ENCODE peak calls at places on chromosome 20, in eight cellular contexts. One of them, this sample, is unnamed.

GRCh38 chr20:50987493-50988210 is 29.0 kb downstream of the MOCS3 start:
- DNase-seq in GM10248: peak
- DNase-seq in cardiac fibroblast: peak
- DNase-seq in fibroblast of the conjunctiva: peak
- DNase-seq in NCI-H187: peak
- DNase-seq in HCEC 1CT: peak
- DNase-seq in progenitor cell of endocrine pancreas: peak
- DNase-seq in activated CD8-positive, alpha-beta memory T cell treated with anti-CD3 and anti-CD28 coated beads, Interleukin-2, amount 50 U/mL, for 48 hours: peak
- DNase-seq in this sample: peak

GRCh38 chr20:48295445-48295903 is 510.2 kb upstream of the SULF2 start:
- DNase-seq in NCI-H187: no peak
- DNase-seq in cardiac fibroblast: peak
- DNase-seq in GM10248: no peak
- DNase-seq in activated CD8-positive, alpha-beta memory T cell treated with anti-CD3 and anti-CD28 coated beads, Interleukin-2, amount 50 U/mL, for 48 hours: no peak
- DNase-seq in progenitor cell of endocrine pancreas: no peak
- DNase-seq in HCEC 1CT: peak
- DNase-seq in fibroblast of the conjunctiva: peak
- DNase-seq in this sample: peak

GRCh38 chr20:37914672-37915433 is 11.9 kb downstream of the VSTM2L start:
- DNase-seq in fibroblast of the conjunctiva: no peak
- DNase-seq in progenitor cell of endocrine pancreas: peak
- DNase-seq in GM10248: no peak
- DNase-seq in activated CD8-positive, alpha-beta memory T cell treated with anti-CD3 and anti-CD28 coated beads, Interleukin-2, amount 50 U/mL, for 48 hours: no peak
- DNase-seq in HCEC 1CT: no peak
- DNase-seq in cardiac fibroblast: no peak
- DNase-seq in NCI-H187: no peak
- DNase-seq in this sample: no peak

GRCh38 chr20:61668771-61669503 is 396.7 kb downstream of the TAF4 start:
- DNase-seq in progenitor cell of endocrine pancreas: no peak
- DNase-seq in NCI-H187: no peak
- DNase-seq in activated CD8-positive, alpha-beta memory T cell treated with anti-CD3 and anti-CD28 coated beads, Interleukin-2, amount 50 U/mL, for 48 hours: no peak
- DNase-seq in GM10248: no peak
- DNase-seq in cardiac fibroblast: no peak
- DNase-seq in fibroblast of the conjunctiva: no peak
- DNase-seq in HCEC 1CT: no peak
- DNase-seq in this sample: no peak

GRCh38 chr20:47355489-47356219 is 845 bp downstream of the ZMYND8 start:
- DNase-seq in activated CD8-positive, alpha-beta memory T cell treated with anti-CD3 and anti-CD28 coated beads, Interleukin-2, amount 50 U/mL, for 48 hours: peak
- DNase-seq in fibroblast of the conjunctiva: no peak
- DNase-seq in NCI-H187: no peak
- DNase-seq in progenitor cell of endocrine pancreas: no peak
- DNase-seq in GM10248: no peak
- DNase-seq in HCEC 1CT: no peak
- DNase-seq in cardiac fibroblast: no peak
- DNase-seq in this sample: no peak

GRCh38 chr20:56781108-56781739 is 152.1 kb downstream of the TFAP2C start:
- DNase-seq in GM10248: no peak
- DNase-seq in activated CD8-positive, alpha-beta memory T cell treated with anti-CD3 and anti-CD28 coated beads, Interleukin-2, amount 50 U/mL, for 48 hours: no peak
- DNase-seq in cardiac fibroblast: peak
- DNase-seq in HCEC 1CT: no peak
- DNase-seq in progenitor cell of endocrine pancreas: no peak
- DNase-seq in NCI-H187: no peak
- DNase-seq in fibroblast of the conjunctiva: peak
- DNase-seq in this sample: peak

GRCh38 chr20:63155266-63156165 is 60.4 kb downstream of the YTHDF1 start:
- DNase-seq in HCEC 1CT: no peak
- DNase-seq in fibroblast of the conjunctiva: no peak
- DNase-seq in GM10248: no peak
- DNase-seq in activated CD8-positive, alpha-beta memory T cell treated with anti-CD3 and anti-CD28 coated beads, Interleukin-2, amount 50 U/mL, for 48 hours: no peak
- DNase-seq in NCI-H187: no peak
- DNase-seq in cardiac fibroblast: no peak
- DNase-seq in progenitor cell of endocrine pancreas: no peak
- DNase-seq in this sample: no peak

GRCh38 chr20:61986762-61987321 is 78.8 kb downstream of the TAF4 start:
- DNase-seq in progenitor cell of endocrine pancreas: no peak
- DNase-seq in NCI-H187: no peak
- DNase-seq in HCEC 1CT: no peak
- DNase-seq in activated CD8-positive, alpha-beta memory T cell treated with anti-CD3 and anti-CD28 coated beads, Interleukin-2, amount 50 U/mL, for 48 hours: no peak
- DNase-seq in fibroblast of the conjunctiva: no peak
- DNase-seq in cardiac fibroblast: no peak
- DNase-seq in GM10248: no peak
- DNase-seq in this sample: no peak

GRCh38 chr20:64119681-64120341 is 12.4 kb upstream of the NPBWR2 start:
- DNase-seq in activated CD8-positive, alpha-beta memory T cell treated with anti-CD3 and anti-CD28 coated beads, Interleukin-2, amount 50 U/mL, for 48 hours: peak
- DNase-seq in progenitor cell of endocrine pancreas: no peak
- DNase-seq in cardiac fibroblast: no peak
- DNase-seq in HCEC 1CT: no peak
- DNase-seq in NCI-H187: no peak
- DNase-seq in fibroblast of the conjunctiva: no peak
- DNase-seq in GM10248: no peak
- DNase-seq in this sample: no peak

GRCh38 chr20:50597406-50597969 is 87.3 kb downstream of the PTPN1 start:
- DNase-seq in NCI-H187: no peak
- DNase-seq in cardiac fibroblast: no peak
- DNase-seq in GM10248: no peak
- DNase-seq in progenitor cell of endocrine pancreas: no peak
- DNase-seq in activated CD8-positive, alpha-beta memory T cell treated with anti-CD3 and anti-CD28 coated beads, Interleukin-2, amount 50 U/mL, for 48 hours: no peak
- DNase-seq in fibroblast of the conjunctiva: no peak
- DNase-seq in HCEC 1CT: no peak
- DNase-seq in this sample: no peak

GRCh38 chr20:6157345-6157744 is 34.5 kb upstream of the FERMT1 start:
- DNase-seq in NCI-H187: no peak
- DNase-seq in cardiac fibroblast: peak
- DNase-seq in activated CD8-positive, alpha-beta memory T cell treated with anti-CD3 and anti-CD28 coated beads, Interleukin-2, amount 50 U/mL, for 48 hours: no peak
- DNase-seq in GM10248: no peak
- DNase-seq in HCEC 1CT: no peak
- DNase-seq in fibroblast of the conjunctiva: no peak
- DNase-seq in progenitor cell of endocrine pancreas: no peak
- DNase-seq in this sample: no peak

GRCh38 chr20:19254086-19254821 is 41.8 kb downstream of the SLC24A3 start:
- DNase-seq in GM10248: no peak
- DNase-seq in HCEC 1CT: peak
- DNase-seq in fibroblast of the conjunctiva: no peak
- DNase-seq in activated CD8-positive, alpha-beta memory T cell treated with anti-CD3 and anti-CD28 coated beads, Interleukin-2, amount 50 U/mL, for 48 hours: no peak
- DNase-seq in progenitor cell of endocrine pancreas: no peak
- DNase-seq in NCI-H187: no peak
- DNase-seq in cardiac fibroblast: peak
- DNase-seq in this sample: peak

This sample was measured in skeletal muscle cell.